ENCODE peak calls at places on chromosomes 2 and 18, in nine cellular contexts. D is omental fat pad, Y is left ventricle myocardium inferior, C is GM06990, F is fibroblast of the aortic adventitia, J is lower leg skin, X is tibial artery, U is stomach, N is uterus. E is an unnamed sample.
A peak's percentile ranks its signal among the peaks of the same experiment; 100 is the strongest.

GRCh38 chr2:199696048-199696447 is 154.9 kb downstream of the FTCDNL1 start:
- DNase-seq in D (no peak), Y (no peak), C (no peak), F (no peak), J (no peak), X (no peak), U (no peak), N (no peak), E (no peak)

GRCh38 chr2:194346189-194346588 is 1310.8 kb upstream of the SLC39A10 start:
- DNase-seq in D (no peak), Y (no peak), C (no peak), F (no peak), J (no peak), X (no peak), U (no peak), N (no peak), E (no peak)

GRCh38 chr18:22684268-22684667 is 248.9 kb upstream of the RBBP8 start:
- DNase-seq in D (no peak), Y (no peak), C (no peak), F (no peak), J (no peak), X (no peak), U (no peak), N (no peak), E (no peak)

GRCh38 chr2:172106128-172106961 is 3.6 kb upstream of the DLX2 start:
- DNase-seq in D (no peak), Y (no peak), C (no peak), F (peak; percentile 55), J (no peak), X (no peak), U (no peak), N (no peak), E (no peak)

GRCh38 chr18:79478484-79479113 is 82.9 kb downstream of the NFATC1 start:
- DNase-seq in D (no peak), Y (peak; percentile 12), C (no peak), F (no peak), J (no peak), X (no peak), U (no peak), N (no peak), E (no peak)

GRCh38 chr18:32460046-32460785 is 10.5 kb downstream of the GAREM1 start:
- DNase-seq in D (no peak), Y (no peak), C (no peak), F (no peak), J (no peak), X (no peak), U (no peak), N (no peak), E (no peak)

GRCh38 chr2:190180313-190181065 is 118.0 kb upstream of the MSTN start:
- DNase-seq in D (no peak), Y (peak; percentile 73), C (peak; percentile 85), F (no peak), J (no peak), X (no peak), U (peak; percentile 57), N (peak; percentile 35), E (no peak)

GRCh38 chr2:179274749-179275148 is 10.1 kb upstream of the SESTD1 start:
- DNase-seq in D (no peak), Y (no peak), C (no peak), F (no peak), J (no peak), X (no peak), U (no peak), N (no peak), E (no peak)

GRCh38 chr18:67600181-67600631 is 83.7 kb upstream of the DSEL start:
- DNase-seq in D (no peak), Y (no peak), C (no peak), F (peak; percentile 64), J (no peak), X (no peak), U (no peak), N (no peak), E (no peak)

GRCh38 chr18:3262234-3263171 is 570 bp downstream of the MYL12B start:
- DNase-seq in D (no peak), Y (no peak), C (no peak), F (peak; percentile 50), J (no peak), X (no peak), U (no peak), N (no peak), E (no peak)

GRCh38 chr2:85785027-85785822 is 31.4 kb downstream of the ATOH8 start:
- DNase-seq in D (no peak), Y (no peak), C (no peak), F (peak; percentile 96), J (no peak), X (peak; percentile 65), U (no peak), N (no peak), E (no peak)

GRCh38 chr2:231795525-231796327 is 9.5 kb downstream of the COPS7B start:
- DNase-seq in D (no peak), Y (no peak), C (no peak), F (peak; percentile 46), J (no peak), X (no peak), U (peak; percentile 85), N (no peak), E (no peak)

GRCh38 chr2:28949190-28949589 is 31.9 kb upstream of the TOGARAM2 start:
- DNase-seq in D (no peak), Y (no peak), C (no peak), F (no peak), J (no peak), X (no peak), U (no peak), N (no peak), E (no peak)

GRCh38 chr2:218228366-218229092 is 11.5 kb downstream of the ARPC2 start:
- DNase-seq in D (no peak), Y (no peak), C (no peak), F (no peak), J (no peak), X (no peak), U (no peak), N (no peak), E (no peak)

GRCh38 chr2:218233543-218233942 is 16.6 kb downstream of the ARPC2 start:
- DNase-seq in D (no peak), Y (no peak), C (no peak), F (no peak), J (no peak), X (no peak), U (no peak), N (no peak), E (no peak)

GRCh38 chr2:218229851-218230250 is 12.9 kb downstream of the ARPC2 start:
- DNase-seq in D (no peak), Y (no peak), C (no peak), F (peak; percentile 28), J (no peak), X (no peak), U (no peak), N (no peak), E (no peak)

GRCh38 chr2:218229239-218229638 is 12.2 kb downstream of the ARPC2 start:
- DNase-seq in D (no peak), Y (no peak), C (peak; percentile 75), F (peak; percentile 82), J (no peak), X (peak; percentile 26), U (no peak), N (no peak), E (no peak)

DNA sequence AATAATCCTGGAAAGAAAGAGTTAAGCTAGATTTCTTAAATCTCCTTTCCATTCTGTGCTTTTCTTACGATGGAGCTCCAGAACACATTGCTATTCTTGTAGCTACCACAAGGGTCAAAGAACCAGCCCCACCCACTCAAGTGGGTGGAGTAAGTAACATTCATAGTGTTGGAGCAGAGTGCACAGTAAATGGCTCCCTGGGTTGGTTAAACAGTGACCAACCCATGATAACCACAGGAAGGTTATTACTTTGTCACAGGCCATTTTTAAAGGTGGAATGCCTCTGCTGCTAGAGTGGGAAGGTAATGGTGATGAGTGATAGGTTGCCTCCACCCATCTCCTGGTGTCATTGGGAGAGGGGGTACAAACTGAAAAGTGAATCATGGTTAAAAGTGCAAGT is 13.9 kb downstream of the ARPC2 start:
- DNase-seq in D (no peak), Y (no peak), C (no peak), F (peak; percentile 37), J (no peak), X (no peak), U (peak; percentile 56), N (no peak), E (no peak)
- TF ChIP-seq CTCF in D (no peak), Y (peak; percentile 28), C (peak; percentile 9), F (no peak), J (no peak), X (no peak), U (peak; percentile 38), N (no peak), E (peak; percentile 24)

DNA sequence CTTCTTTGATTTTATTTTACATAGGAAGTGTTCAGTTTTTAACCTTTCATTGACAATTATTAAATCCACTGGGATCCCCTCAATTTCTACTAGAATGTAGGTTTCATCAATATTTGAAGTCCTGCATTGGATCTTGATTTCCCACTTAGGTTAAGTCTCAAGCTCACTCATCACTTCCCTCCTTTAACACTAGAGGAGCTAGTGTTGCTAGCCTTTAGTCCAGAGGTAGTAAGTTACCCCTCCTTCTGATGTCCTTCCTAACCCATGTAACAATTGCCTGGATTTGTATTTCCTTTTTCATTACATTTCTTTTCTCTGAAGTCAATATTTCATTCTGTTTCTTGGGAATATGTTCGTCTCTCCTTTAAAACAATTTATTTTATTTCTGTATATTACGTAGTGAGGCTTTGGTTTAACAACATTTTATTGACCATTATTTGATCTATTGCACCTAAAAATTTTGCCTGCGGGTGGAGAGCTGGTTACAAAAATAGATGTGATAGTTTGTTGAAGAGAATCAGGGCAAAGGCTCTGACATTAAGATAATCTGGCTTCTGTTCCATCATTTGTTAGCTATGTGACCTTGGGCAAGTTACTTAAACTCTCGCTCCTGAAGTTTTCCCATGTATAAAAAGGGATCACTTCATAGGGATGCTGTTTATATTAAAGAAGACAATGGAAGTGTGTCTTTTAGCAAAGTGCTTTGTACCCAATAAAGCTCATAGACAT is 833.0 kb downstream of the SLC4A3 start:
- DNase-seq in D (no peak), Y (no peak), C (no peak), F (no peak), J (no peak), X (no peak), U (no peak), N (no peak), E (no peak)
- TF ChIP-seq CTCF in D (no peak), Y (peak; percentile 32), C (peak; percentile 15), F (peak; percentile 16), J (no peak), X (no peak), U (no peak), N (no peak), E (no peak)

DNA sequence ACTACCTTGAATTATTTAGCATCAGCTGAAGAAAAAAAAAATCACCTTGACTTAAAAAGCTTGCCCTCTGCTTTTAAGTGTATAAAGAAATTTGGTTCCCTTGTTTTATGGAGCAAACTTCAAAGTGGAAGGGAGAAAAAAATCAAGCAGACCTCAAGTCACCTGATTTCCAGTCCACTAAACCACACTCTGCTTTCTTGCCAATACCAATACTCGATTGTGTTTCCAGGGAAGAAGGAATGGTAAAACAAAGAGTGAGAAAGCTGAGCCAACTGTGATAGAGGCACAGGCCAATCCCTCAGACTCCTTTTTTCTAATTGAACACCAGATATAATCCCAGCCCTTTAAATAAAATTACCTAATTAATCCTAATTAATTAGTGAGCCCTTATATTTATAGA is 587.3 kb downstream of the ARHGAP15 start:
- DNase-seq in D (no peak), Y (no peak), C (no peak), F (peak; percentile 43), J (no peak), X (no peak), U (no peak), N (no peak), E (no peak)
- TF ChIP-seq CTCF in D (no peak), Y (no peak), C (no peak), F (no peak), J (no peak), X (no peak), U (no peak), N (no peak), E (no peak)

GRCh38 chr2:159035790-159036411 is 67.5 kb downstream of the TANC1 start:
- DNase-seq in D (no peak), Y (no peak), C (no peak), F (peak; percentile 26), J (peak; percentile 44), X (no peak), U (peak; percentile 32), N (peak; percentile 26), E (no peak)
- TF ChIP-seq CTCF in D (no peak), Y (peak; percentile 48), C (peak; percentile 31), F (no peak), J (no peak), X (no peak), U (peak; percentile 23), N (peak; percentile 17), E (no peak)